ENCODE peak calls at places on chromosomes 1 and 21, in ten cellular contexts. N, P, R, S, Y, K, I, Z, T and G are unnamed samples. For H3K27me3 and H3K4me1, the result is how much of the 10 kb centered on the place peaks cover.

GRCh38 chr1:21882721-21883415 is 54.2 kb downstream of the HSPG2 start:
- DNase-seq in I (no peak), T (no peak), P (no peak), Z (no peak), R (no peak), S (no peak), K (no peak), Y (no peak), N (no peak), G (no peak)

GRCh38 chr1:56806804-56807203 is 12.4 kb downstream of the FYB2 start:
- DNase-seq in K (no peak), P (no peak), Y (no peak), R (no peak), S (no peak), T (no peak), I (no peak), Z (no peak), N (no peak), G (no peak)

GRCh38 chr21:31354604-31355443 is 10.8 kb upstream of the TIAM1 start:
- DNase-seq in Z (no peak), P (peak), K (no peak), T (no peak), R (no peak), S (no peak), I (no peak), Y (peak), N (no peak), G (peak)

GRCh38 chr1:226912587-226913176 is 27.4 kb upstream of the COQ8A start:
- DNase-seq in Z (no peak), N (peak), R (no peak), I (no peak), T (peak), K (peak), Y (no peak), P (peak), S (no peak), G (no peak)

GRCh38 chr1:186008920-186009737 is 274.9 kb downstream of the HMCN1 start:
- DNase-seq in T (no peak), I (no peak), Y (no peak), S (no peak), K (no peak), N (peak), P (no peak), Z (no peak), R (no peak), G (no peak)

GRCh38 chr1:86913399-86913895 is 479 bp downstream of the SELENOF start:
- DNase-seq in S (peak), R (no peak), P (no peak), K (no peak), N (peak), Z (no peak), Y (no peak), T (peak), I (no peak), G (no peak)

GRCh38 chr1:25795955-25796806 is 3.8 kb upstream of the SELENON start:
- DNase-seq in Y (no peak), I (no peak), Z (no peak), P (no peak), T (no peak), K (no peak), R (no peak), N (no peak), S (no peak), G (no peak)

GRCh38 chr1:207224666-207225065 is 96.8 kb upstream of the CD55 start:
- DNase-seq in P (no peak), I (no peak), Y (no peak), Z (no peak), T (no peak), R (no peak), N (no peak), S (no peak), K (no peak), G (no peak)

GRCh38 chr1:28199328-28200233 is 23.1 kb upstream of the PTAFR start:
- DNase-seq in N (no peak), S (no peak), P (peak), T (no peak), K (no peak), R (no peak), I (no peak), Z (no peak), Y (no peak), G (no peak)

GRCh38 chr1:67307251-67308060 is at the start of gene IL12RB2:
- DNase-seq in Z (no peak), T (no peak), K (peak), Y (no peak), R (no peak), S (no peak), P (peak), I (no peak), N (no peak), G (no peak)

GRCh38 chr21:16264314-16264713 is 534.5 kb downstream of the USP25 start:
- DNase-seq in Z (no peak), N (no peak), K (no peak), Y (no peak), T (no peak), S (no peak), R (no peak), I (no peak), P (no peak), G (no peak)

GRCh38 chr1:225657462-225657989 is 4.6 kb upstream of the ENAH start:
- DNase-seq in T (no peak), N (no peak), K (no peak), Z (no peak), Y (no peak), R (no peak), P (no peak), I (no peak), S (no peak), G (no peak)

GRCh38 chr1:174262747-174263241 is 103.5 kb downstream of the RABGAP1L start:
- DNase-seq in P (peak), Z (no peak), K (no peak), Y (peak), N (peak), T (peak), R (no peak), S (peak), I (no peak), G (peak)

GRCh38 chr1:23371987-23372386 is 2.4 kb upstream of the ZNF436 start:
- DNase-seq in T (no peak), S (no peak), Z (no peak), P (no peak), K (no peak), R (no peak), N (no peak), I (no peak), Y (no peak), G (no peak)

GRCh38 chr1:56963667-56964066 is 2.1 kb downstream of the C8B start:
- DNase-seq in T (no peak), I (no peak), N (no peak), K (no peak), S (no peak), P (no peak), Y (no peak), R (no peak), Z (no peak), G (no peak)

GRCh38 chr1:226945106-226945857 is 5.2 kb downstream of the COQ8A start:
- DNase-seq in R (no peak), T (no peak), I (no peak), Y (no peak), S (no peak), N (no peak), K (no peak), Z (no peak), P (no peak), G (no peak)

GRCh38 chr1:193270996-193271395 is 84.6 kb upstream of the B3GALT2 start:
- DNase-seq in Z (no peak), S (no peak), P (no peak), T (no peak), I (no peak), R (no peak), N (peak), Y (no peak), K (no peak), G (peak)

GRCh38 chr1:25556791-25557476 is 13.5 kb downstream of the LDLRAP1 start:
- DNase-seq in P (peak), N (no peak), Z (no peak), K (no peak), S (peak), Y (no peak), I (no peak), R (no peak), T (no peak), G (no peak)

DNA sequence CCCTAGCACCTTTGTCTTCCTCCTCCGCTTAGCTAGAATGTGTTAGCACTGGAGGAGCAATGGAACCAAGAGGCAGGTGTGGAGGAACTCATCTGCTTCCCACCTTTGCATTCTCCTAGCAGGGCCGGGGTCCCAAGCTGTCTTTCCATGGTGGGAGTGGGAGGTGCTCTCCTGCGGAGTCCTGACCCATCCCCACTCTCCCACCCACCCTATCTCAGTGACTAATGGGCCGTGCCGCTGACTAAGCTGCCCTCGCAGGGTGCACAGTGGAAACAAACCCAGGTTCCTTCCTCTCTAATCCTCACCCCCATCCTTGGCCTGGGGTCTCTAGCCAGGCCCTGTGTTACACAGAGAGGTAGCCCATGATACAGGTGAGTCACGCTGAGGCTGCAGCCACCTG is 177.5 kb downstream of the HIVEP3 start:
- DNase-seq in I (no peak), N (no peak), Z (no peak), K (no peak), P (no peak), S (no peak), T (no peak), R (no peak), Y (no peak), G (no peak)
- H3K27ac ChIP-seq in I (no peak), N (no peak), Z (no peak), K (no peak), P (no peak), S (no peak), T (no peak), R (no peak), Y (no peak), G (no peak)

GRCh38 chr1:243260221-243260880 is 4.5 kb downstream of the SDCCAG8 start:
- DNase-seq in S (no peak), I (no peak), P (no peak), K (no peak), T (no peak), R (no peak), N (no peak), Z (no peak), Y (no peak), G (no peak)

GRCh38 chr1:243264718-243265117 is 8.9 kb downstream of the SDCCAG8 start:
- DNase-seq in N (no peak), I (no peak), R (no peak), Z (no peak), K (no peak), P (no peak), Y (no peak), T (no peak), S (no peak), G (no peak)

GRCh38 chr1:243266231-243266630 is 10.4 kb downstream of the SDCCAG8 start:
- DNase-seq in P (no peak), S (no peak), T (no peak), R (no peak), I (no peak), N (no peak), K (no peak), Z (no peak), Y (no peak), G (no peak)

GRCh38 chr1:243261389-243261788 is 5.5 kb downstream of the SDCCAG8 start:
- DNase-seq in Z (no peak), I (no peak), R (no peak), K (no peak), N (no peak), Y (no peak), P (no peak), S (no peak), T (no peak), G (no peak)

GRCh38 chr1:243263824-243264223 is 8.0 kb downstream of the SDCCAG8 start:
- DNase-seq in T (no peak), N (no peak), P (no peak), R (no peak), Y (no peak), Z (no peak), S (no peak), I (no peak), K (no peak), G (no peak)
- H3K27me3 ChIP-seq in T (under half), N (under half), P (under half), R (under half), Y (under half), Z (under half), S (under half), I (under half), K (under half), G (under half)

GRCh38 chr1:33039840-33040239 is 3.2 kb upstream of the AK2 start:
- DNase-seq in S (no peak), I (peak), R (no peak), Y (no peak), K (no peak), T (no peak), Z (no peak), P (no peak), N (no peak), G (no peak)
- H3K4me1 ChIP-seq in S (under half), I (under half), R (under half), Y (under half), K (under half), T (under half), Z (under half), P (under half), N (under half), G (under half)

DNA sequence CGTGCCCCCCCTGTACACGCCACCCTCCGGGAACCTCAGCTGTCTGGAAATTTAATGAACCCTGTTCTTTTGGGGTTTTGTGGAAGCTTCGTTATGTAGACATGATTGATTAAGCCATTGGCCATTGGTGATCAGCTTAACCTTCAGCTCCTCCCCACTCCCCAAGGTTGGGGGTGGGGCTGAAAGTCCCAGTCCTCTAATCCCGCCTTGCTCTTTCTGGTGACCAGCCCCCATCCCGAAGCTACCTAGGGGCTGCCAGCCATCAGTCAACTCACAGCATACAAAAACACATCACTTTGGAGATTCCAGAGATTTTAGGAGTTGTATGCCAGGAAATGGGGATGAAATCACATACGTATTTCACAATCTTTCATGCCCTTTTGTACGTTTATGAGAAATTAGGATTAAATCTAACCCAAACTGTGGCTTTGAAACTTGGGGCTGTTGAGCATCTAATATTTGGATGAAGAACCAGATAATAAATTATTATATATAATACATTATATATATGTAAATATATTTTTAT is 52.3 kb downstream of the BACE2 start:
- DNase-seq in Z (no peak), P (no peak), R (no peak), I (no peak), Y (no peak), N (no peak), K (no peak), S (no peak), T (no peak), G (no peak)
- H3K27ac ChIP-seq in Z (no peak), P (no peak), R (no peak), I (no peak), Y (no peak), N (no peak), K (no peak), S (no peak), T (no peak), G (no peak)

DNA sequence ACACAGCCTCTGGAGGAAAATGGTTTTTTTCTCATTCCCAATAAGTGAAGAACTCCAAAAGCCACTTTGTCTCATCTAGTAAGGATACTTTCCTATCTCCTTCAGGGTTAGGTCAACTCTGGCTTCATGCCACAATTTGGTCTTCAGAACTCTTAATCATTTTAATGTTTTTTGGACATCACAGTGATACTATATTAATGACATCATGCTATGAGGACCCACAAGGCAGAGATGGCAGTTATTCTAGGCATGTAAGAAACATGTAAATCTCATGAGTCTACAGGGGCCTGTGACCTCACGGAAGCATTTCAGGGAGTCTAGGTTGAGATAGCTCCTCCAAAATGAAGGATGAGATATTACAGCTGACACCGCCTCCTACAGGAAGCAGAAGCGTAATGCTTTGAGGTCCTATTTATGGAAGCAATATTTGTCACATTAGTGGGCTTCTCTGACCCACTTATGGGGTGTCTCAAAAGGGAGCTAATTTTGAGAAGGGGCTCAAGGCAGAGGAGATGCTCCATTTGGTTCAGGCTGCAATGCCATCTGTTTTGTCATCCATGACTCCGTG is 5.0 kb upstream of the GPR137B start:
- DNase-seq in N (no peak), S (no peak), I (no peak), R (no peak), T (no peak), P (no peak), Z (no peak), K (no peak), Y (peak), G (no peak)
- H3K27me3 ChIP-seq in N (under half), S (under half), I (under half), R (under half), T (half or more), P (under half), Z (under half), K (under half), Y (under half), G (under half)